ENCODE peak calls at places on chromosome 4, in eight cellular contexts. One of them, this sample, is unnamed. For H3K4me1, the result is how much of the 10 kb centered on the place peaks cover.

GRCh38 chr4:6582889-6583504 is 8.0 kb downstream of the MAN2B2 start:
- DNase-seq in iPS DF 6.9: no peak
- DNase-seq in CD8-positive, alpha-beta T cell: no peak
- DNase-seq in A549: peak
- DNase-seq in body of pancreas: no peak
- DNase-seq in gastrocnemius medialis: no peak
- DNase-seq in GM23248: peak
- DNase-seq in OCI-LY7: peak
- DNase-seq in this sample: no peak

GRCh38 chr4:110886856-110887255 is 264.0 kb upstream of the PITX2 start:
- DNase-seq in OCI-LY7: no peak
- DNase-seq in body of pancreas: no peak
- DNase-seq in CD8-positive, alpha-beta T cell: no peak
- DNase-seq in GM23248: no peak
- DNase-seq in iPS DF 6.9: no peak
- DNase-seq in gastrocnemius medialis: no peak
- DNase-seq in A549: no peak
- DNase-seq in this sample: no peak

GRCh38 chr4:6929735-6930464 is 20.3 kb downstream of the TBC1D14 start:
- DNase-seq in CD8-positive, alpha-beta T cell: no peak
- DNase-seq in OCI-LY7: no peak
- DNase-seq in gastrocnemius medialis: no peak
- DNase-seq in GM23248: no peak
- DNase-seq in A549: no peak
- DNase-seq in iPS DF 6.9: no peak
- DNase-seq in body of pancreas: no peak
- DNase-seq in this sample: no peak

GRCh38 chr4:90943311-90943710 is 816.1 kb downstream of the CCSER1 start:
- DNase-seq in gastrocnemius medialis: no peak
- DNase-seq in OCI-LY7: no peak
- DNase-seq in GM23248: no peak
- DNase-seq in iPS DF 6.9: no peak
- DNase-seq in body of pancreas: no peak
- DNase-seq in CD8-positive, alpha-beta T cell: no peak
- DNase-seq in A549: peak
- DNase-seq in this sample: no peak

GRCh38 chr4:123587983-123588494 is 191.4 kb downstream of the SPRY1 start:
- DNase-seq in iPS DF 6.9: no peak
- DNase-seq in GM23248: peak
- DNase-seq in A549: peak
- DNase-seq in OCI-LY7: no peak
- DNase-seq in body of pancreas: peak
- DNase-seq in gastrocnemius medialis: peak
- DNase-seq in CD8-positive, alpha-beta T cell: no peak
- DNase-seq in this sample: peak

GRCh38 chr4:41258783-41259182 is 2.1 kb downstream of the UCHL1 start:
- DNase-seq in iPS DF 6.9: no peak
- DNase-seq in body of pancreas: peak
- DNase-seq in gastrocnemius medialis: no peak
- DNase-seq in CD8-positive, alpha-beta T cell: no peak
- DNase-seq in GM23248: peak
- DNase-seq in OCI-LY7: peak
- DNase-seq in A549: peak
- DNase-seq in this sample: no peak

GRCh38 chr4:99300934-99301333 is 10.1 kb upstream of the ADH1A start:
- DNase-seq in iPS DF 6.9: no peak
- DNase-seq in OCI-LY7: no peak
- DNase-seq in gastrocnemius medialis: peak
- DNase-seq in A549: peak
- DNase-seq in CD8-positive, alpha-beta T cell: no peak
- DNase-seq in body of pancreas: peak
- DNase-seq in GM23248: peak
- DNase-seq in this sample: peak

GRCh38 chr4:48792348-48793006 is 12.4 kb upstream of the FRYL start:
- DNase-seq in GM23248: no peak
- DNase-seq in CD8-positive, alpha-beta T cell: no peak
- DNase-seq in iPS DF 6.9: no peak
- DNase-seq in body of pancreas: no peak
- DNase-seq in A549: no peak
- DNase-seq in OCI-LY7: no peak
- DNase-seq in gastrocnemius medialis: no peak
- DNase-seq in this sample: no peak

GRCh38 chr4:158781963-158782362 is 13.1 kb downstream of the FNIP2 start:
- DNase-seq in CD8-positive, alpha-beta T cell: no peak
- DNase-seq in gastrocnemius medialis: no peak
- DNase-seq in OCI-LY7: no peak
- DNase-seq in A549: no peak
- DNase-seq in body of pancreas: no peak
- DNase-seq in GM23248: no peak
- DNase-seq in iPS DF 6.9: no peak
- DNase-seq in this sample: no peak

GRCh38 chr4:6425336-6425735 is 47.1 kb downstream of the PPP2R2C start:
- DNase-seq in OCI-LY7: no peak
- DNase-seq in body of pancreas: no peak
- DNase-seq in GM23248: no peak
- DNase-seq in gastrocnemius medialis: no peak
- DNase-seq in iPS DF 6.9: no peak
- DNase-seq in A549: no peak
- DNase-seq in CD8-positive, alpha-beta T cell: no peak
- DNase-seq in this sample: no peak

GRCh38 chr4:128220286-128221235 is 67.1 kb downstream of the PGRMC2 start:
- DNase-seq in OCI-LY7: peak
- DNase-seq in body of pancreas: no peak
- DNase-seq in A549: peak
- DNase-seq in gastrocnemius medialis: no peak
- DNase-seq in iPS DF 6.9: no peak
- DNase-seq in CD8-positive, alpha-beta T cell: no peak
- DNase-seq in GM23248: peak
- DNase-seq in this sample: no peak

GRCh38 chr4:82905205-82905604 is 4.7 kb downstream of the THAP9 start:
- DNase-seq in CD8-positive, alpha-beta T cell: no peak
- DNase-seq in GM23248: peak
- DNase-seq in body of pancreas: no peak
- DNase-seq in OCI-LY7: no peak
- DNase-seq in A549: no peak
- DNase-seq in gastrocnemius medialis: no peak
- DNase-seq in iPS DF 6.9: no peak
- DNase-seq in this sample: no peak

GRCh38 chr4:6461301-6462165 is 10.9 kb downstream of the PPP2R2C start:
- DNase-seq in body of pancreas: no peak
- DNase-seq in gastrocnemius medialis: no peak
- DNase-seq in iPS DF 6.9: no peak
- DNase-seq in A549: no peak
- DNase-seq in GM23248: no peak
- DNase-seq in OCI-LY7: no peak
- DNase-seq in CD8-positive, alpha-beta T cell: no peak
- DNase-seq in this sample: no peak

GRCh38 chr4:51866835-51867234 is 23.9 kb downstream of the DCUN1D4 start:
- DNase-seq in body of pancreas: no peak
- DNase-seq in gastrocnemius medialis: peak
- DNase-seq in GM23248: no peak
- DNase-seq in A549: no peak
- DNase-seq in iPS DF 6.9: no peak
- DNase-seq in CD8-positive, alpha-beta T cell: no peak
- DNase-seq in OCI-LY7: no peak
- DNase-seq in this sample: no peak

GRCh38 chr4:90586799-90587198 is 459.6 kb downstream of the CCSER1 start:
- DNase-seq in gastrocnemius medialis: no peak
- DNase-seq in GM23248: no peak
- DNase-seq in body of pancreas: no peak
- DNase-seq in iPS DF 6.9: no peak
- DNase-seq in A549: no peak
- DNase-seq in OCI-LY7: no peak
- DNase-seq in CD8-positive, alpha-beta T cell: no peak
- DNase-seq in this sample: no peak

GRCh38 chr4:153618831-153619230 is 65.2 kb upstream of the TLR2 start:
- DNase-seq in A549: no peak
- DNase-seq in iPS DF 6.9: no peak
- DNase-seq in OCI-LY7: no peak
- DNase-seq in CD8-positive, alpha-beta T cell: no peak
- DNase-seq in gastrocnemius medialis: no peak
- DNase-seq in GM23248: no peak
- DNase-seq in body of pancreas: no peak
- DNase-seq in this sample: no peak

GRCh38 chr4:77922158-77923094 is 59.8 kb downstream of the MRPL1 start:
- DNase-seq in iPS DF 6.9: no peak
- DNase-seq in CD8-positive, alpha-beta T cell: no peak
- DNase-seq in GM23248: peak
- DNase-seq in A549: no peak
- DNase-seq in gastrocnemius medialis: no peak
- DNase-seq in OCI-LY7: no peak
- DNase-seq in body of pancreas: no peak
- DNase-seq in this sample: no peak

GRCh38 chr4:14908635-14909034 is 93.6 kb upstream of the CPEB2 start:
- DNase-seq in CD8-positive, alpha-beta T cell: no peak
- DNase-seq in gastrocnemius medialis: no peak
- DNase-seq in A549: no peak
- DNase-seq in iPS DF 6.9: no peak
- DNase-seq in GM23248: no peak
- DNase-seq in OCI-LY7: no peak
- DNase-seq in body of pancreas: no peak
- DNase-seq in this sample: no peak

GRCh38 chr4:147957446-147957845 is 225.6 kb downstream of the ARHGAP10 start:
- DNase-seq in gastrocnemius medialis: no peak
- DNase-seq in iPS DF 6.9: no peak
- DNase-seq in OCI-LY7: no peak
- DNase-seq in A549: no peak
- DNase-seq in CD8-positive, alpha-beta T cell: no peak
- DNase-seq in body of pancreas: no peak
- DNase-seq in GM23248: no peak
- DNase-seq in this sample: no peak

GRCh38 chr4:124386163-124386562 is 326.4 kb downstream of the ANKRD50 start:
- DNase-seq in body of pancreas: no peak
- DNase-seq in gastrocnemius medialis: no peak
- DNase-seq in GM23248: peak
- DNase-seq in CD8-positive, alpha-beta T cell: no peak
- DNase-seq in A549: no peak
- DNase-seq in OCI-LY7: no peak
- DNase-seq in iPS DF 6.9: no peak
- DNase-seq in this sample: no peak

GRCh38 chr4:168218663-168219062 is 99.9 kb downstream of the DDX60 start:
- DNase-seq in body of pancreas: no peak
- DNase-seq in gastrocnemius medialis: no peak
- DNase-seq in A549: peak
- DNase-seq in GM23248: peak
- DNase-seq in OCI-LY7: no peak
- DNase-seq in iPS DF 6.9: no peak
- DNase-seq in CD8-positive, alpha-beta T cell: no peak
- DNase-seq in this sample: no peak

DNA sequence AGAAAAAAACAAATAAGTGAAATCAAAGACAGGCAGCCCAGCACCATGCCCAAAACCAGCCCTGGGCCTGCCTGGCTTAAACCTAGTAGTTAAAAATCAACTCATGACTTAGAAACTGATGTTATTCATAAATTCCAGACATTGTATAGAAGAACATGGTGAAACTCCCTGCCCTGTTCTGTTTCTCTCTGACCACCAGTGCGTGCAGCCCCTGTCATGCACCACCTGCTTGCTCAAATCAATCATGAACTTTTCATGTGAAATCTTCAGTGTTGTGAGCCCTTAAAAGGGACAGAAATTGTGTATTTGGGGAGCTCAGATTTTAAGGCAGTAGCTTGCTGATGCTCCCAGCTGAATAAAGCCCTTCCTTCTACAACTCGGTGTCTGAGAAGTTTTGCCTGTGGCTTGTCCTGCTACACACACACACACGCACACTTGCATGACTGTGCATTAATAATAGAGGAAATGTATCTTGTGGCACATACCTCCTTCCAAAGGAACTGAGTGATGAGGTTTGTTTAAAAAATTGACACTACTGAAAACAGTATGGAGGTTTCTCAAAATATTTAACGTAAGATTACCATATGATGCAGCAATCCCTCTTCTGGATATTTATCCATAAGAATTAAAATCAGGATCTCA is 39.2 kb upstream of the UGT2B7 start:
- DNase-seq in CD8-positive, alpha-beta T cell: no peak
- DNase-seq in gastrocnemius medialis: no peak
- DNase-seq in OCI-LY7: no peak
- DNase-seq in body of pancreas: no peak
- DNase-seq in A549: no peak
- DNase-seq in iPS DF 6.9: no peak
- DNase-seq in GM23248: no peak
- DNase-seq in this sample: no peak
- H3K27ac ChIP-seq in CD8-positive, alpha-beta T cell: no peak
- H3K27ac ChIP-seq in gastrocnemius medialis: no peak
- H3K27ac ChIP-seq in OCI-LY7: no peak
- H3K27ac ChIP-seq in body of pancreas: peak
- H3K27ac ChIP-seq in A549: peak
- H3K27ac ChIP-seq in iPS DF 6.9: no peak
- H3K27ac ChIP-seq in GM23248: no peak
- H3K27ac ChIP-seq in this sample: no peak

GRCh38 chr4:38665846-38666490 is 2.0 kb downstream of the KLF3 start:
- DNase-seq in gastrocnemius medialis: no peak
- DNase-seq in iPS DF 6.9: no peak
- DNase-seq in CD8-positive, alpha-beta T cell: no peak
- DNase-seq in GM23248: no peak
- DNase-seq in body of pancreas: no peak
- DNase-seq in A549: no peak
- DNase-seq in OCI-LY7: no peak
- DNase-seq in this sample: no peak
- H3K4me1 ChIP-seq in gastrocnemius medialis: half or more
- H3K4me1 ChIP-seq in iPS DF 6.9: under half
- H3K4me1 ChIP-seq in CD8-positive, alpha-beta T cell: half or more
- H3K4me1 ChIP-seq in GM23248: under half
- H3K4me1 ChIP-seq in body of pancreas: under half
- H3K4me1 ChIP-seq in A549: under half
- H3K4me1 ChIP-seq in OCI-LY7: under half
- H3K4me1 ChIP-seq in this sample: half or more

GRCh38 chr4:130636486-130636885 is 1540.5 kb downstream of the C4orf33 start:
- DNase-seq in CD8-positive, alpha-beta T cell: no peak
- DNase-seq in OCI-LY7: no peak
- DNase-seq in body of pancreas: no peak
- DNase-seq in gastrocnemius medialis: no peak
- DNase-seq in GM23248: no peak
- DNase-seq in iPS DF 6.9: no peak
- DNase-seq in A549: no peak
- DNase-seq in this sample: no peak

GRCh38 chr4:130632731-130633604 is 1537.0 kb downstream of the C4orf33 start:
- DNase-seq in body of pancreas: no peak
- DNase-seq in A549: no peak
- DNase-seq in iPS DF 6.9: no peak
- DNase-seq in gastrocnemius medialis: no peak
- DNase-seq in GM23248: no peak
- DNase-seq in OCI-LY7: no peak
- DNase-seq in CD8-positive, alpha-beta T cell: no peak
- DNase-seq in this sample: no peak
- H3K4me3 ChIP-seq in body of pancreas: no peak
- H3K4me3 ChIP-seq in A549: no peak
- H3K4me3 ChIP-seq in iPS DF 6.9: no peak
- H3K4me3 ChIP-seq in gastrocnemius medialis: no peak
- H3K4me3 ChIP-seq in GM23248: no peak
- H3K4me3 ChIP-seq in OCI-LY7: no peak
- H3K4me3 ChIP-seq in CD8-positive, alpha-beta T cell: no peak
- H3K4me3 ChIP-seq in this sample: no peak

DNA sequence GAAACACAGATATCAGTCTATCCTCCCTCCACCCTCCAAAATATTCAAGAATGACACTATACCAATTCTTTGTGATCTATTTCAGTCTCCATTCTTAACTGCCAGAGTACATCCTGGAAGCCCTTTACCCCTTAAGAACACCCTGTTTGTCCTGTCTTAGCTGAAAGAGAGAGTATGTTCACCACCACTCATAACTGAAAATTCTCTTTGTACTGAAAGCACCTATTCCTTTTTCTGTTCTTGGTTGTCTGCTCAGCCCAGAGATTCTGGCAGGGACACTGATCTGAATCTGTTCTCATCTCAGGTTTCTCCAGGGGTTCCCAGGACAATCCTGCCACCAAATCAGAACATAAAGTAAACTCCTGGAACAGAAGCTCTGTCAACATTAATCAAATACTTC is 25.4 kb upstream of the EREG start:
- DNase-seq in A549: no peak
- DNase-seq in GM23248: no peak
- DNase-seq in OCI-LY7: no peak
- DNase-seq in iPS DF 6.9: no peak
- DNase-seq in gastrocnemius medialis: no peak
- DNase-seq in CD8-positive, alpha-beta T cell: no peak
- DNase-seq in body of pancreas: no peak
- DNase-seq in this sample: no peak
- H3K27ac ChIP-seq in A549: no peak
- H3K27ac ChIP-seq in GM23248: no peak
- H3K27ac ChIP-seq in OCI-LY7: no peak
- H3K27ac ChIP-seq in iPS DF 6.9: no peak
- H3K27ac ChIP-seq in gastrocnemius medialis: no peak
- H3K27ac ChIP-seq in CD8-positive, alpha-beta T cell: no peak
- H3K27ac ChIP-seq in body of pancreas: no peak
- H3K27ac ChIP-seq in this sample: no peak